ENCODE peak calls at places on chromosomes 16 and 17, in six cellular contexts. L is GM23338; I is suprapubic skin; T is CD4-positive, alpha-beta T cell; H is hepatocyte; S is adrenal gland. B is an unnamed sample.

GRCh38 chr16:67249762-67250327 is 1.1 kb downstream of the SLC9A5 start:
- DNase-seq in L (no peak), I (no peak), T (no peak), H (no peak), S (no peak), B (no peak)

GRCh38 chr16:59164461-59164860 is 430.3 kb upstream of the GOT2 start:
- DNase-seq in L (peak; percentile 40), I (no peak), T (no peak), H (peak; percentile 29), S (no peak), B (no peak)

GRCh38 chr17:27493088-27493487 is 36.8 kb downstream of the KSR1 start:
- DNase-seq in L (no peak), I (no peak), T (no peak), H (no peak), S (no peak), B (no peak)

GRCh38 chr16:4376126-4376819 is 4.6 kb downstream of the VASN start:
- DNase-seq in L (no peak), I (peak; percentile 95), T (no peak), H (peak; percentile 56), S (peak; percentile 93), B (peak; percentile 83)

GRCh38 chr16:87657621-87658192 is 55.4 kb downstream of the JPH3 start:
- DNase-seq in L (peak; percentile 81), I (no peak), T (no peak), H (no peak), S (no peak), B (peak; percentile 38)

GRCh38 chr16:82524939-82525338 is 101.8 kb upstream of the CDH13 start:
- DNase-seq in L (no peak), I (no peak), T (no peak), H (no peak), S (no peak), B (no peak)

GRCh38 chr17:63699638-63700527 is at the start of gene LIMD2:
- DNase-seq in L (peak; percentile 72), I (peak; percentile 76), T (peak; percentile 90), H (peak; percentile 62), S (peak; percentile 39), B (peak; percentile 26)

GRCh38 chr16:89471225-89471624 is 19.1 kb downstream of the ANKRD11 start:
- DNase-seq in L (no peak), I (no peak), T (no peak), H (no peak), S (no peak), B (no peak)

GRCh38 chr17:50423553-50424159 is 2.4 kb upstream of the ACSF2 start:
- DNase-seq in L (peak; percentile 32), I (no peak), T (no peak), H (peak; percentile 45), S (no peak), B (peak; percentile 97)

GRCh38 chr16:62149646-62150045 is 113.4 kb upstream of the CDH8 start:
- DNase-seq in L (no peak), I (no peak), T (no peak), H (no peak), S (no peak), B (no peak)

GRCh38 chr16:72945081-72945480 is 102.8 kb downstream of the ZFHX3 start:
- DNase-seq in L (no peak), I (no peak), T (no peak), H (no peak), S (no peak), B (no peak)

GRCh38 chr16:64437706-64438329 is 684.0 kb downstream of the CDH11 start:
- DNase-seq in L (no peak), I (no peak), T (no peak), H (peak; percentile 13), S (no peak), B (no peak)

GRCh38 chr17:47806026-47806912 is 15.3 kb downstream of the OSBPL7 start:
- DNase-seq in L (no peak), I (peak; percentile 26), T (no peak), H (no peak), S (no peak), B (no peak)

GRCh38 chr17:354651-355556 is 2.3 kb upstream of the RPH3AL start:
- DNase-seq in L (no peak), I (no peak), T (no peak), H (no peak), S (peak; percentile 88), B (no peak)
- TF ChIP-seq CTCF in L (no peak), I (no peak), T (no peak), H (no peak), S (no peak), B (no peak)

DNA sequence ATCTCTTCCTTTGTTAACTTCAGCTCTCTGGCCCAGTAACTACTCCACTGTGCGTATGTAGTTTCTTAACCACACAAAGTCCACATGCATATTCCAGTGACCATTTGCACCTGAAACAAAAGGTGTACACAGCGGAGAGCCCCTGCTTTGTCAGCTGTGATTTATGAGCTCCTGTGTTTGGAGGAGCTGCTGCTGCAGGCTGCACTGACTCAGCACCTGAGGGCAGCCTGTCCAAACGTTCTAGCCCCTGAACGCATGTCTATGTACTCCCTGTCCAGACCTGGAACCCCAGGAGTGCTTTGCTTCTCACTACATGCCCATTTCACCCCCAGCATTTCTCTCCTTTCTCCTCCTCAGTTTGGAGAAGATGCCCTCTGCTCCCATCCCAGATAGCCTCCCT is 216.1 kb downstream of the ABCC12 start:
- DNase-seq in L (no peak), I (no peak), T (no peak), H (peak; percentile 58), S (no peak), B (no peak)
- TF ChIP-seq CTCF in L (no peak), I (no peak), T (no peak), H (no peak), S (no peak), B (no peak)

DNA sequence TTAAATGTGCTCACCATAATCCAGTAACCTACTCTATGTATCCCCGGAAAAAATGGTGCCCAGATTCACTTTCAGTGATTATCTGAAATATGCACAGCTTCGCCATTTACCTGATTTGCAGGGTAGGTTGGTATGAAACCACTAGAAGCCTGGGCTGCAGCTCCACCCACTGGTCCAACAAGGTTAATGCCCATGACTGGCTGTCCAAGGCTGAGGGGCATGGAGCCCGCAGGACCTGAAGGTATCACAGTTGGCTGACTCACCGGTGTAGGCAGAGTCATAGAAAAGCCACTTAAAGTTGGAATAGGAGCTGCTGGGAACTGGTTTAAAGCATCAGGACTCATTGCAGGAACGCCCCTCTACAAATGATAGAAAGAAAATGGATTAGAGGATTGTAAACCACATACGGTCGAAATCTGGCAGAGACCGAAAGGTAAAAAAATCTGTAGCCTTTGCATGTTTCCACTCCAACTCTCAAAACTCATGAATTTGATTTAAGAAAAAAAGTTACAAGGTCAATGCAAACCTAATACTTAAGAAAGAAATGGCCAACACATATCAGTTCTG is 38.6 kb downstream of the SYNRG start:
- DNase-seq in L (peak; percentile 83), I (no peak), T (no peak), H (peak; percentile 66), S (peak; percentile 82), B (peak; percentile 92)
- TF ChIP-seq CTCF in L (peak; percentile 88), I (peak; percentile 10), T (no peak), H (peak; percentile 52), S (peak; percentile 52), B (peak; percentile 88)

DNA sequence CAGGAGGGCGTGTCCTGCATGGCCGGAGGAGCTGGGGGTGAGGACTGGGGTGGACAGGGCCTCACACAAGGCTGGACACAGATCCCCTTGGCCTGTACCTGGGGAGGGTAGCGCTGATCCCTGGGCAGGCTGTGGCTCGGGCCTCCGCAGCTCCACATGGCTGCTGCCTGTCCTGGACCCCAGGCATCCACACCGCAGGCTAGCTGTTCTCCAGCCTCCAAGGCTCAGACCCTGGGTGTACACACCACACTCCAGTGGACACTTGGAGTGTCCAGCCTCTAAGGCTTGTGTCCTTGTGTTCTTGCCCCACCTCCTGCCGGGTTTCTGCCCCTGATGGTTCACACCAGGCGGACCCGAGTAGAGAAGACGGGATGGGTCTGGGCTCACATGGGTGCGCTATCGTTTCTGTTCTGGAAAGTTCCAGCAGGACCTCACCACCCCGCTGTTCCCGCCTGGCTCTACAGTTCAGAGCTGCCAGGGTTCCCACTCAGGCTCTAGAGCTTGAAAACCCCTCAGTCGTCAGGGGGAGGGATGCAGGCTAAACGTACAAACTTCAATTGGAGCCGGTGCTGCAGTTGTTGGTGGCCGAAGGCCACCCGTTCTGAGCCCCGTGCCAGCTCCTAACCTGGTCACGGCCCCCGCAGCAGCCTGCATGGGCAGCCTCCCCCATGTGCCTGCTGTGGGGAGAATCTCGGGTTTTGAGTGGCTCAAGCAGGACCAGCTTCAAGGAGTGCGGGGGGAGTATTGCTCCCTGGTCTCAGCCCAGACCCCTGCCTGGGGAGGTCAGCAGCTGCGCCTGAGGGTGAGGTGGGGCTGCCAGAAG is 6.6 kb upstream of the FN3KRP start:
- DNase-seq in L (no peak), I (no peak), T (no peak), H (no peak), S (no peak), B (no peak)
- TF ChIP-seq CTCF in L (no peak), I (no peak), T (no peak), H (no peak), S (no peak), B (no peak)

GRCh38 chr16:24700549-24701392 is 28.7 kb upstream of the TNRC6A start:
- DNase-seq in L (peak; percentile 64), I (peak; percentile 76), T (no peak), H (peak; percentile 65), S (peak; percentile 94), B (peak; percentile 77)
- TF ChIP-seq CTCF in L (peak; percentile 45), I (no peak), T (no peak), H (peak; percentile 6), S (peak; percentile 48), B (no peak)

GRCh38 chr16:11099672-11100195 is 155.4 kb downstream of the CLEC16A start:
- DNase-seq in L (no peak), I (no peak), T (no peak), H (no peak), S (no peak), B (no peak)

GRCh38 chr16:11098601-11099377 is 154.4 kb downstream of the CLEC16A start:
- DNase-seq in L (no peak), I (no peak), T (no peak), H (no peak), S (no peak), B (no peak)

GRCh38 chr16:11101283-11101682 is 154.7 kb downstream of the SOCS1 start:
- DNase-seq in L (no peak), I (no peak), T (no peak), H (no peak), S (peak; percentile 38), B (no peak)

GRCh38 chr16:11101695-11102522 is 154.1 kb downstream of the SOCS1 start:
- DNase-seq in L (no peak), I (no peak), T (no peak), H (peak; percentile 52), S (no peak), B (no peak)

DNA sequence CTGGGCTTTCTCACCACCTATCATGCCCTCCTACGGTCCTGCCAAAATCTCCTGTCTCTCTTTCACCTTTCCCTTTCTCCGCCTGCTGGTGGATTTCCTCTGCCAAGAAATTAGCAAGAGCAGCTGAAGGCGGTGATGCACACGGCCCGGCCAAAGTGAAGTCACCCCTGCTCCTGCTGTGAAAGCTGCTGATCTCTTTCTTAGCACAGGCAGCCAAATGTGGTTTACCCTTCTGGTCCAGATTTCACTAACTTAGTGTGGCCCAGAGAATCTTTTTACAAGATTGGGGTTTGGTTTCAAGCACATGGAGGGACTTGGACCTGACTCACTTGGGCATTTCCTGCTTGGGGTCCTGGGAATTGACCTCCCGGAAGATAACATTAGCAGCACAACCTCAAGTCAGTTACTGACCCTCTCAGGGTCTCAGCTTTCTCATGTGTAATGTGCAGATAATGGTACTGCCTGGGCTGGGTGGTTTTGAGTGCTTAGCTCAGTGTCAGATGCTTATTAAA is 155.7 kb downstream of the SOCS1 start:
- DNase-seq in L (peak; percentile 68), I (peak; percentile 64), T (no peak), H (peak; percentile 55), S (peak; percentile 46), B (no peak)
- TF ChIP-seq CTCF in L (peak; percentile 20), I (no peak), T (no peak), H (no peak), S (no peak), B (no peak)